ENCODE peak calls at places on chromosomes 5 and 9, in five cellular contexts. One of them, this sample, is unnamed.

GRCh38 chr9:109466623-109467590 is 31.2 kb downstream of the PTPN3 start:
- DNase-seq in caudate nucleus: no peak
- DNase-seq in mucosa of descending colon: no peak
- DNase-seq in GM03348: no peak
- DNase-seq in hypothalamus: no peak
- DNase-seq in this sample: no peak

GRCh38 chr9:104776787-104777186 is 12.9 kb downstream of the NIPSNAP3B start:
- DNase-seq in caudate nucleus: no peak
- DNase-seq in mucosa of descending colon: no peak
- DNase-seq in GM03348: peak; percentile 47
- DNase-seq in hypothalamus: no peak
- DNase-seq in this sample: no peak

GRCh38 chr9:33290994-33291397 is 680 bp downstream of the NFX1 start:
- DNase-seq in caudate nucleus: peak; percentile 49
- DNase-seq in mucosa of descending colon: no peak
- DNase-seq in GM03348: no peak
- DNase-seq in hypothalamus: no peak
- DNase-seq in this sample: no peak

GRCh38 chr5:31153523-31153922 is 40.0 kb upstream of the CDH6 start:
- DNase-seq in caudate nucleus: no peak
- DNase-seq in mucosa of descending colon: no peak
- DNase-seq in GM03348: peak; percentile 20
- DNase-seq in hypothalamus: no peak
- DNase-seq in this sample: no peak

GRCh38 chr5:39231705-39232525 is 12.6 kb upstream of the FYB1 start:
- DNase-seq in caudate nucleus: no peak
- DNase-seq in mucosa of descending colon: no peak
- DNase-seq in GM03348: no peak
- DNase-seq in hypothalamus: no peak
- DNase-seq in this sample: no peak

GRCh38 chr5:122844136-122844915 is 1.1 kb upstream of the SNX24 start:
- DNase-seq in caudate nucleus: no peak
- DNase-seq in mucosa of descending colon: peak; percentile 51
- DNase-seq in GM03348: peak; percentile 5
- DNase-seq in hypothalamus: no peak
- DNase-seq in this sample: no peak

GRCh38 chr9:130444565-130445221 is at the start of gene ASS1:
- DNase-seq in caudate nucleus: no peak
- DNase-seq in mucosa of descending colon: peak; percentile 89
- DNase-seq in GM03348: peak; percentile 89
- DNase-seq in hypothalamus: no peak
- DNase-seq in this sample: peak; percentile 37

GRCh38 chr9:116355153-116355827 is 201.7 kb downstream of the PAPPA start:
- DNase-seq in caudate nucleus: no peak
- DNase-seq in mucosa of descending colon: no peak
- DNase-seq in GM03348: no peak
- DNase-seq in hypothalamus: no peak
- DNase-seq in this sample: no peak

GRCh38 chr5:45694255-45694834 is 1.8 kb downstream of the HCN1 start:
- DNase-seq in caudate nucleus: no peak
- DNase-seq in mucosa of descending colon: no peak
- DNase-seq in GM03348: peak; percentile 3
- DNase-seq in hypothalamus: no peak
- DNase-seq in this sample: no peak

GRCh38 chr5:133384120-133384855 is 228.1 kb downstream of the FSTL4 start:
- DNase-seq in caudate nucleus: no peak
- DNase-seq in mucosa of descending colon: no peak
- DNase-seq in GM03348: no peak
- DNase-seq in hypothalamus: no peak
- DNase-seq in this sample: no peak

GRCh38 chr5:101517795-101518194 is 614.7 kb upstream of the ST8SIA4 start:
- DNase-seq in caudate nucleus: no peak
- DNase-seq in mucosa of descending colon: no peak
- DNase-seq in GM03348: no peak
- DNase-seq in hypothalamus: no peak
- DNase-seq in this sample: no peak

GRCh38 chr9:26904671-26905070 is 12.1 kb upstream of the CAAP1 start:
- DNase-seq in caudate nucleus: no peak
- DNase-seq in mucosa of descending colon: no peak
- DNase-seq in GM03348: no peak
- DNase-seq in hypothalamus: no peak
- DNase-seq in this sample: no peak

GRCh38 chr5:56950626-56951130 is 1.2 kb downstream of the MIER3 start:
- DNase-seq in caudate nucleus: peak; percentile 54
- DNase-seq in mucosa of descending colon: peak; percentile 72
- DNase-seq in GM03348: peak; percentile 89
- DNase-seq in hypothalamus: peak; percentile 14
- DNase-seq in this sample: peak; percentile 52

GRCh38 chr9:35675732-35676392 is 2.1 kb downstream of the CA9 start:
- DNase-seq in caudate nucleus: no peak
- DNase-seq in mucosa of descending colon: peak; percentile 49
- DNase-seq in GM03348: peak; percentile 52
- DNase-seq in hypothalamus: no peak
- DNase-seq in this sample: no peak

GRCh38 chr9:36327903-36328302 is 69.7 kb upstream of the GNE start:
- DNase-seq in caudate nucleus: no peak
- DNase-seq in mucosa of descending colon: no peak
- DNase-seq in GM03348: peak; percentile 52
- DNase-seq in hypothalamus: no peak
- DNase-seq in this sample: no peak

GRCh38 chr5:138274189-138274853 is at the start of gene GFRA3:
- DNase-seq in caudate nucleus: no peak
- DNase-seq in mucosa of descending colon: no peak
- DNase-seq in GM03348: peak; percentile 28
- DNase-seq in hypothalamus: no peak
- DNase-seq in this sample: no peak

GRCh38 chr5:166957763-166958162 is 1333.7 kb upstream of the WWC1 start:
- DNase-seq in caudate nucleus: no peak
- DNase-seq in mucosa of descending colon: no peak
- DNase-seq in GM03348: no peak
- DNase-seq in hypothalamus: no peak
- DNase-seq in this sample: no peak

GRCh38 chr9:89597711-89598707 is 6.8 kb upstream of the GADD45G start:
- DNase-seq in caudate nucleus: peak; percentile 14
- DNase-seq in mucosa of descending colon: peak; percentile 83
- DNase-seq in GM03348: peak; percentile 77
- DNase-seq in hypothalamus: peak; percentile 53
- DNase-seq in this sample: peak; percentile 53

This sample was measured in C1 segment of cervical spinal cord.